ENCODE peak calls at places on chromosomes 16 and 17, in eight cellular contexts. One of them, this sample, is unnamed.

GRCh38 chr17:60229189-60229802 is 79.5 kb downstream of the CA4 start:
- DNase-seq in stimulated activated CD4-positive, alpha-beta T cell treated with anti-CD3 and anti-CD28 coated beads, TNF-alpha, amount 100 ng/mL, for 48 hours: no peak
- DNase-seq in GM23248: peak
- DNase-seq in effector memory CD8-positive, alpha-beta T cell: no peak
- DNase-seq in amygdala: no peak
- DNase-seq in keratinocyte: no peak
- DNase-seq in kidney tubule cell: no peak
- DNase-seq in cardiac muscle cell: peak
- DNase-seq in this sample: no peak

GRCh38 chr17:81427446-81428120 is 32.3 kb downstream of the BAHCC1 start:
- DNase-seq in stimulated activated CD4-positive, alpha-beta T cell treated with anti-CD3 and anti-CD28 coated beads, TNF-alpha, amount 100 ng/mL, for 48 hours: no peak
- DNase-seq in GM23248: no peak
- DNase-seq in effector memory CD8-positive, alpha-beta T cell: no peak
- DNase-seq in amygdala: peak
- DNase-seq in keratinocyte: no peak
- DNase-seq in kidney tubule cell: no peak
- DNase-seq in cardiac muscle cell: no peak
- DNase-seq in this sample: peak

GRCh38 chr16:67170168-67170947 is at the start of gene NOL3:
- DNase-seq in stimulated activated CD4-positive, alpha-beta T cell treated with anti-CD3 and anti-CD28 coated beads, TNF-alpha, amount 100 ng/mL, for 48 hours: no peak
- DNase-seq in GM23248: peak
- DNase-seq in effector memory CD8-positive, alpha-beta T cell: no peak
- DNase-seq in amygdala: peak
- DNase-seq in keratinocyte: no peak
- DNase-seq in kidney tubule cell: peak
- DNase-seq in cardiac muscle cell: peak
- DNase-seq in this sample: peak

GRCh38 chr16:13829712-13830304 is 90.1 kb upstream of the ERCC4 start:
- DNase-seq in stimulated activated CD4-positive, alpha-beta T cell treated with anti-CD3 and anti-CD28 coated beads, TNF-alpha, amount 100 ng/mL, for 48 hours: no peak
- DNase-seq in GM23248: no peak
- DNase-seq in effector memory CD8-positive, alpha-beta T cell: no peak
- DNase-seq in amygdala: no peak
- DNase-seq in keratinocyte: no peak
- DNase-seq in kidney tubule cell: no peak
- DNase-seq in cardiac muscle cell: no peak
- DNase-seq in this sample: no peak

GRCh38 chr17:30520436-30520835 is 43.2 kb downstream of the GOSR1 start:
- DNase-seq in stimulated activated CD4-positive, alpha-beta T cell treated with anti-CD3 and anti-CD28 coated beads, TNF-alpha, amount 100 ng/mL, for 48 hours: no peak
- DNase-seq in GM23248: peak
- DNase-seq in effector memory CD8-positive, alpha-beta T cell: no peak
- DNase-seq in amygdala: no peak
- DNase-seq in keratinocyte: no peak
- DNase-seq in kidney tubule cell: no peak
- DNase-seq in cardiac muscle cell: peak
- DNase-seq in this sample: no peak

GRCh38 chr16:89619880-89620279 is 6.4 kb downstream of the DPEP1 start:
- DNase-seq in stimulated activated CD4-positive, alpha-beta T cell treated with anti-CD3 and anti-CD28 coated beads, TNF-alpha, amount 100 ng/mL, for 48 hours: no peak
- DNase-seq in GM23248: no peak
- DNase-seq in effector memory CD8-positive, alpha-beta T cell: no peak
- DNase-seq in amygdala: no peak
- DNase-seq in keratinocyte: no peak
- DNase-seq in kidney tubule cell: no peak
- DNase-seq in cardiac muscle cell: peak
- DNase-seq in this sample: no peak

GRCh38 chr16:75306102-75306762 is 54.8 kb upstream of the BCAR1 start:
- DNase-seq in stimulated activated CD4-positive, alpha-beta T cell treated with anti-CD3 and anti-CD28 coated beads, TNF-alpha, amount 100 ng/mL, for 48 hours: no peak
- DNase-seq in GM23248: no peak
- DNase-seq in effector memory CD8-positive, alpha-beta T cell: no peak
- DNase-seq in amygdala: no peak
- DNase-seq in keratinocyte: no peak
- DNase-seq in kidney tubule cell: peak
- DNase-seq in cardiac muscle cell: no peak
- DNase-seq in this sample: peak

GRCh38 chr17:79132271-79133064 is 57.8 kb downstream of the ENGASE start:
- DNase-seq in stimulated activated CD4-positive, alpha-beta T cell treated with anti-CD3 and anti-CD28 coated beads, TNF-alpha, amount 100 ng/mL, for 48 hours: no peak
- DNase-seq in GM23248: no peak
- DNase-seq in effector memory CD8-positive, alpha-beta T cell: no peak
- DNase-seq in amygdala: no peak
- DNase-seq in keratinocyte: no peak
- DNase-seq in kidney tubule cell: no peak
- DNase-seq in cardiac muscle cell: no peak
- DNase-seq in this sample: no peak

GRCh38 chr17:78568051-78568450 is 9.1 kb downstream of the DNAH17 start:
- DNase-seq in stimulated activated CD4-positive, alpha-beta T cell treated with anti-CD3 and anti-CD28 coated beads, TNF-alpha, amount 100 ng/mL, for 48 hours: no peak
- DNase-seq in GM23248: peak
- DNase-seq in effector memory CD8-positive, alpha-beta T cell: no peak
- DNase-seq in amygdala: no peak
- DNase-seq in keratinocyte: no peak
- DNase-seq in kidney tubule cell: peak
- DNase-seq in cardiac muscle cell: no peak
- DNase-seq in this sample: no peak

GRCh38 chr16:85485379-85485778 is 127.7 kb upstream of the GSE1 start:
- DNase-seq in stimulated activated CD4-positive, alpha-beta T cell treated with anti-CD3 and anti-CD28 coated beads, TNF-alpha, amount 100 ng/mL, for 48 hours: no peak
- DNase-seq in GM23248: no peak
- DNase-seq in effector memory CD8-positive, alpha-beta T cell: no peak
- DNase-seq in amygdala: no peak
- DNase-seq in keratinocyte: no peak
- DNase-seq in kidney tubule cell: no peak
- DNase-seq in cardiac muscle cell: no peak
- DNase-seq in this sample: no peak

GRCh38 chr17:79874329-79874981 is 35.2 kb upstream of the CBX4 start:
- DNase-seq in stimulated activated CD4-positive, alpha-beta T cell treated with anti-CD3 and anti-CD28 coated beads, TNF-alpha, amount 100 ng/mL, for 48 hours: no peak
- DNase-seq in GM23248: peak
- DNase-seq in effector memory CD8-positive, alpha-beta T cell: peak
- DNase-seq in amygdala: no peak
- DNase-seq in keratinocyte: no peak
- DNase-seq in kidney tubule cell: peak
- DNase-seq in cardiac muscle cell: peak
- DNase-seq in this sample: no peak

GRCh38 chr17:31802502-31802901 is 56.5 kb downstream of the COPRS start:
- DNase-seq in stimulated activated CD4-positive, alpha-beta T cell treated with anti-CD3 and anti-CD28 coated beads, TNF-alpha, amount 100 ng/mL, for 48 hours: no peak
- DNase-seq in GM23248: no peak
- DNase-seq in effector memory CD8-positive, alpha-beta T cell: no peak
- DNase-seq in amygdala: no peak
- DNase-seq in keratinocyte: no peak
- DNase-seq in kidney tubule cell: no peak
- DNase-seq in cardiac muscle cell: no peak
- DNase-seq in this sample: peak

GRCh38 chr17:67245073-67245693 is at the start of gene HELZ:
- DNase-seq in stimulated activated CD4-positive, alpha-beta T cell treated with anti-CD3 and anti-CD28 coated beads, TNF-alpha, amount 100 ng/mL, for 48 hours: peak
- DNase-seq in GM23248: peak
- DNase-seq in effector memory CD8-positive, alpha-beta T cell: peak
- DNase-seq in amygdala: peak
- DNase-seq in keratinocyte: peak
- DNase-seq in kidney tubule cell: peak
- DNase-seq in cardiac muscle cell: peak
- DNase-seq in this sample: peak

GRCh38 chr17:17741346-17742023 is 60.2 kb downstream of the RAI1 start:
- DNase-seq in stimulated activated CD4-positive, alpha-beta T cell treated with anti-CD3 and anti-CD28 coated beads, TNF-alpha, amount 100 ng/mL, for 48 hours: no peak
- DNase-seq in GM23248: peak
- DNase-seq in effector memory CD8-positive, alpha-beta T cell: no peak
- DNase-seq in amygdala: peak
- DNase-seq in keratinocyte: no peak
- DNase-seq in kidney tubule cell: no peak
- DNase-seq in cardiac muscle cell: no peak
- DNase-seq in this sample: no peak

GRCh38 chr17:16878547-16879100 is 93.3 kb downstream of the TNFRSF13B start:
- DNase-seq in stimulated activated CD4-positive, alpha-beta T cell treated with anti-CD3 and anti-CD28 coated beads, TNF-alpha, amount 100 ng/mL, for 48 hours: no peak
- DNase-seq in GM23248: no peak
- DNase-seq in effector memory CD8-positive, alpha-beta T cell: no peak
- DNase-seq in amygdala: no peak
- DNase-seq in keratinocyte: no peak
- DNase-seq in kidney tubule cell: no peak
- DNase-seq in cardiac muscle cell: no peak
- DNase-seq in this sample: peak

GRCh38 chr17:82200743-82201497 is 11.7 kb downstream of the CCDC57 start:
- DNase-seq in stimulated activated CD4-positive, alpha-beta T cell treated with anti-CD3 and anti-CD28 coated beads, TNF-alpha, amount 100 ng/mL, for 48 hours: peak
- DNase-seq in GM23248: no peak
- DNase-seq in effector memory CD8-positive, alpha-beta T cell: peak
- DNase-seq in amygdala: no peak
- DNase-seq in keratinocyte: no peak
- DNase-seq in kidney tubule cell: no peak
- DNase-seq in cardiac muscle cell: peak
- DNase-seq in this sample: no peak

GRCh38 chr17:50638572-50638850 is 3.8 kb downstream of the ABCC3 start:
- DNase-seq in stimulated activated CD4-positive, alpha-beta T cell treated with anti-CD3 and anti-CD28 coated beads, TNF-alpha, amount 100 ng/mL, for 48 hours: no peak
- DNase-seq in GM23248: peak
- DNase-seq in effector memory CD8-positive, alpha-beta T cell: no peak
- DNase-seq in amygdala: no peak
- DNase-seq in keratinocyte: no peak
- DNase-seq in kidney tubule cell: no peak
- DNase-seq in cardiac muscle cell: no peak
- DNase-seq in this sample: no peak

GRCh38 chr16:50721549-50722409 is 20.1 kb upstream of the CYLD start:
- DNase-seq in stimulated activated CD4-positive, alpha-beta T cell treated with anti-CD3 and anti-CD28 coated beads, TNF-alpha, amount 100 ng/mL, for 48 hours: no peak
- DNase-seq in GM23248: no peak
- DNase-seq in effector memory CD8-positive, alpha-beta T cell: peak
- DNase-seq in amygdala: no peak
- DNase-seq in keratinocyte: no peak
- DNase-seq in kidney tubule cell: peak
- DNase-seq in cardiac muscle cell: no peak
- DNase-seq in this sample: no peak

GRCh38 chr16:88077328-88078108 is 126.3 kb downstream of the BANP start:
- DNase-seq in stimulated activated CD4-positive, alpha-beta T cell treated with anti-CD3 and anti-CD28 coated beads, TNF-alpha, amount 100 ng/mL, for 48 hours: no peak
- DNase-seq in GM23248: no peak
- DNase-seq in effector memory CD8-positive, alpha-beta T cell: no peak
- DNase-seq in amygdala: no peak
- DNase-seq in keratinocyte: no peak
- DNase-seq in kidney tubule cell: no peak
- DNase-seq in cardiac muscle cell: no peak
- DNase-seq in this sample: no peak

GRCh38 chr17:29572691-29573557 is 4.4 kb downstream of the TP53I13 start:
- DNase-seq in stimulated activated CD4-positive, alpha-beta T cell treated with anti-CD3 and anti-CD28 coated beads, TNF-alpha, amount 100 ng/mL, for 48 hours: no peak
- DNase-seq in GM23248: peak
- DNase-seq in effector memory CD8-positive, alpha-beta T cell: no peak
- DNase-seq in amygdala: no peak
- DNase-seq in keratinocyte: no peak
- DNase-seq in kidney tubule cell: peak
- DNase-seq in cardiac muscle cell: peak
- DNase-seq in this sample: peak

GRCh38 chr16:85568519-85568918 is 44.6 kb upstream of the GSE1 start:
- DNase-seq in stimulated activated CD4-positive, alpha-beta T cell treated with anti-CD3 and anti-CD28 coated beads, TNF-alpha, amount 100 ng/mL, for 48 hours: no peak
- DNase-seq in GM23248: no peak
- DNase-seq in effector memory CD8-positive, alpha-beta T cell: no peak
- DNase-seq in amygdala: no peak
- DNase-seq in keratinocyte: no peak
- DNase-seq in kidney tubule cell: peak
- DNase-seq in cardiac muscle cell: no peak
- DNase-seq in this sample: peak

GRCh38 chr17:34579017-34579946 is at the start of gene TMEM132E:
- DNase-seq in stimulated activated CD4-positive, alpha-beta T cell treated with anti-CD3 and anti-CD28 coated beads, TNF-alpha, amount 100 ng/mL, for 48 hours: no peak
- DNase-seq in GM23248: peak
- DNase-seq in effector memory CD8-positive, alpha-beta T cell: no peak
- DNase-seq in amygdala: peak
- DNase-seq in keratinocyte: no peak
- DNase-seq in kidney tubule cell: peak
- DNase-seq in cardiac muscle cell: peak
- DNase-seq in this sample: no peak

GRCh38 chr17:13593757-13594156 is 8.0 kb downstream of the HS3ST3A1 start:
- DNase-seq in stimulated activated CD4-positive, alpha-beta T cell treated with anti-CD3 and anti-CD28 coated beads, TNF-alpha, amount 100 ng/mL, for 48 hours: no peak
- DNase-seq in GM23248: peak
- DNase-seq in effector memory CD8-positive, alpha-beta T cell: no peak
- DNase-seq in amygdala: no peak
- DNase-seq in keratinocyte: no peak
- DNase-seq in kidney tubule cell: no peak
- DNase-seq in cardiac muscle cell: no peak
- DNase-seq in this sample: no peak

GRCh38 chr17:79658811-79659207 is 48.0 kb upstream of the RBFOX3 start:
- DNase-seq in stimulated activated CD4-positive, alpha-beta T cell treated with anti-CD3 and anti-CD28 coated beads, TNF-alpha, amount 100 ng/mL, for 48 hours: no peak
- DNase-seq in GM23248: peak
- DNase-seq in effector memory CD8-positive, alpha-beta T cell: no peak
- DNase-seq in amygdala: no peak
- DNase-seq in keratinocyte: no peak
- DNase-seq in kidney tubule cell: peak
- DNase-seq in cardiac muscle cell: peak
- DNase-seq in this sample: no peak

GRCh38 chr17:16379654-16380053 is 1.2 kb upstream of the UBB start:
- DNase-seq in stimulated activated CD4-positive, alpha-beta T cell treated with anti-CD3 and anti-CD28 coated beads, TNF-alpha, amount 100 ng/mL, for 48 hours: no peak
- DNase-seq in GM23248: no peak
- DNase-seq in effector memory CD8-positive, alpha-beta T cell: no peak
- DNase-seq in amygdala: no peak
- DNase-seq in keratinocyte: no peak
- DNase-seq in kidney tubule cell: no peak
- DNase-seq in cardiac muscle cell: no peak
- DNase-seq in this sample: no peak

GRCh38 chr17:28706471-28707338 is 5.0 kb downstream of the PROCA1 start:
- DNase-seq in stimulated activated CD4-positive, alpha-beta T cell treated with anti-CD3 and anti-CD28 coated beads, TNF-alpha, amount 100 ng/mL, for 48 hours: no peak
- DNase-seq in GM23248: no peak
- DNase-seq in effector memory CD8-positive, alpha-beta T cell: no peak
- DNase-seq in amygdala: no peak
- DNase-seq in keratinocyte: no peak
- DNase-seq in kidney tubule cell: no peak
- DNase-seq in cardiac muscle cell: no peak
- DNase-seq in this sample: no peak

This sample was measured in mucosa of descending colon.